ENCODE peak calls at places on chromosome 13, in eight cellular contexts. W is neuronal stem cell, Y is upper lobe of right lung, S is astrocyte, G is suprapubic skin, Q is aorta, U is right lobe of liver, R is psoas muscle. Z is an unnamed sample.

GRCh38 chr13:20988909-20989735 is 72.3 kb downstream of the LATS2 start:
- DNase-seq in W (no peak), Y (no peak), S (no peak), G (no peak), Q (no peak), U (no peak), R (no peak), Z (no peak)

GRCh38 chr13:102300379-102300778 is 101.5 kb downstream of the FGF14 start:
- DNase-seq in W (no peak), Y (no peak), S (no peak), G (no peak), Q (no peak), U (no peak), R (no peak), Z (no peak)

GRCh38 chr13:99590519-99591011 is 89.3 kb downstream of the TM9SF2 start:
- DNase-seq in W (no peak), Y (no peak), S (peak; percentile 55), G (no peak), Q (no peak), U (no peak), R (no peak), Z (peak; percentile 80)

GRCh38 chr13:25371608-25372274 is at the start of gene ATP8A2:
- DNase-seq in W (peak; percentile 33), Y (no peak), S (no peak), G (no peak), Q (no peak), U (no peak), R (no peak), Z (no peak)

GRCh38 chr13:111505175-111505777 is 184.8 kb downstream of the TEX29 start:
- DNase-seq in W (peak; percentile 58), Y (no peak), S (no peak), G (no peak), Q (no peak), U (no peak), R (no peak), Z (no peak)

GRCh38 chr13:96958286-96958891 is 35.9 kb downstream of the OXGR1 start:
- DNase-seq in W (peak; percentile 33), Y (no peak), S (peak; percentile 1), G (no peak), Q (no peak), U (no peak), R (no peak), Z (peak; percentile 38)

GRCh38 chr13:23433171-23434153 is at the start of gene SACS:
- DNase-seq in W (peak; percentile 84), Y (no peak), S (peak; percentile 69), G (no peak), Q (no peak), U (no peak), R (peak; percentile 66), Z (peak; percentile 61)

GRCh38 chr13:114108141-114108761 is 24.2 kb downstream of the RASA3 start:
- DNase-seq in W (no peak), Y (peak; percentile 36), S (no peak), G (peak; percentile 57), Q (peak; percentile 47), U (peak; percentile 45), R (peak; percentile 46), Z (no peak)

GRCh38 chr13:99390601-99391000 is 83.4 kb upstream of the GPR183 start:
- DNase-seq in W (no peak), Y (no peak), S (no peak), G (no peak), Q (no peak), U (no peak), R (no peak), Z (no peak)

GRCh38 chr13:31094331-31095015 is 67.2 kb downstream of the HSPH1 start:
- DNase-seq in W (no peak), Y (no peak), S (no peak), G (no peak), Q (no peak), U (no peak), R (no peak), Z (no peak)

GRCh38 chr13:45674908-45675307 is 27.2 kb upstream of the CBY2 start:
- DNase-seq in W (peak; percentile 9), Y (no peak), S (peak; percentile 98), G (no peak), Q (no peak), U (no peak), R (no peak), Z (no peak)

GRCh38 chr13:97588993-97589392 is 155.0 kb downstream of the RAP2A start:
- DNase-seq in W (no peak), Y (no peak), S (no peak), G (no peak), Q (no peak), U (no peak), R (no peak), Z (no peak)

GRCh38 chr13:21528616-21529015 is 69.5 kb upstream of the ZDHHC20 start:
- DNase-seq in W (no peak), Y (no peak), S (peak; percentile 94), G (no peak), Q (no peak), U (no peak), R (no peak), Z (no peak)

GRCh38 chr13:41648314-41648935 is 191.1 kb downstream of the RGCC start:
- DNase-seq in W (no peak), Y (no peak), S (peak; percentile 81), G (no peak), Q (no peak), U (no peak), R (no peak), Z (peak; percentile 91)
- H3K4me1 ChIP-seq in W (peaks cover 2% of the 10 kb centered on the region), Y (peaks cover 46% of the 10 kb centered on the region), S (peaks cover 18% of the 10 kb centered on the region), G (peaks cover 12% of the 10 kb centered on the region), Q (peaks cover 3% of the 10 kb centered on the region), U (peaks cover 13% of the 10 kb centered on the region), R (peaks cover 12% of the 10 kb centered on the region), Z (peaks cover 67% of the 10 kb centered on the region)

DNA sequence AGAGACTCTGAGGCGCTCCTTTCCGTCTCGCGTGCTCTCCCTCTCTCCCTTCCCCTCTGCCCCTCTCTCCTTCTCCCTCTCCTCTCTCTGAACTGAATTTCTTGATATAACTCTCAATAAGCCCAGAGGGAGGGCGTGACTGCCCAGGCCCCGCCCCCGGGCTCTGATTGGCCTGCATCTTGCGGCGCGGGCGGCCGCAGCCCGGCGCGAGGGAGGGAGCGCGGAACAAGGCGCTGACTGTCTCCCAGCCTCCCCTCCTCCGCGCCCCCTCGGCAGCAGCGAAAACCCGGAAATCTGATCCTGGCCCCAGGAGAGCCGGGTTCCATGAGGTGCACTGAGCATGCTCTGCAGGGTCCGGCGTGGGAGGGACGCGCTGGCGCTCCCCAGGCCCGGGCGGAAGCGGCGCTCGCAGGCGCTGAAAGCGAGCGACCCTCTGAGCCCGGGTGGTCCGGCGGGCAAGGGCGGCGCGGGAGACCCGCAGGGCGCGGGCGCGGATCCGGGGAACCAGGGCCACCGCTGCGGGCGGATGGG is at the start of gene PCDH9:
- DNase-seq in W (peak; percentile 95), Y (peak; percentile 96), S (peak; percentile 97), G (peak; percentile 94), Q (peak; percentile 98), U (peak; percentile 93), R (peak; percentile 96), Z (peak; percentile 99)
- H3K4me1 ChIP-seq in W (peaks cover 1% of the 10 kb centered on the region), Y (no peaks in the 10 kb centered on the region), S (peaks cover 7% of the 10 kb centered on the region), G (peaks cover 9% of the 10 kb centered on the region), Q (no peaks in the 10 kb centered on the region), U (no peaks in the 10 kb centered on the region), R (peaks cover 4% of the 10 kb centered on the region), Z (peaks cover 14% of the 10 kb centered on the region)

GRCh38 chr13:50453238-50453637 is 390.3 kb downstream of the DLEU7 start:
- DNase-seq in W (no peak), Y (no peak), S (no peak), G (no peak), Q (no peak), U (no peak), R (no peak), Z (peak; percentile 33)
- H3K4me1 ChIP-seq in W (peaks cover 2% of the 10 kb centered on the region), Y (no peaks in the 10 kb centered on the region), S (no peaks in the 10 kb centered on the region), G (peaks cover 4% of the 10 kb centered on the region), Q (no peaks in the 10 kb centered on the region), U (no peaks in the 10 kb centered on the region), R (peaks cover 23% of the 10 kb centered on the region), Z (peaks cover 15% of the 10 kb centered on the region)

GRCh38 chr13:50513528-50513863 is 330.0 kb downstream of the DLEU7 start:
- DNase-seq in W (no peak), Y (no peak), S (no peak), G (no peak), Q (no peak), U (no peak), R (no peak), Z (no peak)
- H3K4me1 ChIP-seq in W (peaks cover 2% of the 10 kb centered on the region), Y (peaks cover 36% of the 10 kb centered on the region), S (peaks cover 13% of the 10 kb centered on the region), G (peaks cover 24% of the 10 kb centered on the region), Q (no peaks in the 10 kb centered on the region), U (peaks cover 19% of the 10 kb centered on the region), R (peaks cover 30% of the 10 kb centered on the region), Z (no peaks in the 10 kb centered on the region)

DNA sequence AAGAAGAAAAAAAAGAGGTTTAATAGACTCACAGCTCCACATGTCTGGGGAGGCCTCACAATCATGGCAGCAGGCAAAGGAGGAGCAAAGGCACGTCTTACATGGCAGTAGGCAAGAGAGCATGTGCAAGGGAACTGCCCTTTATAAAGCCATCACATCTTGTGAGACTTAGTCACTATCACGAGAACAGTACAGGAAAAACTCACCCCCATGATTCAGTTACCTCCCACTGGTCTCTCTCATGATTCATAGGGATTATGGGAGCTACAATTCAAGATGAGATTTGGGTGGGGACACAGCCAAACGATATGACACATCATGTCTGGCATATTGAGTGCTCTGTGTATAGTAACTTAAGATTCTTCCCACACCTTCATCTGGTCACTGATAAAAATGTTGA is 60.2 kb upstream of the AKAP11 start:
- DNase-seq in W (no peak), Y (no peak), S (peak; percentile 16), G (no peak), Q (no peak), U (no peak), R (no peak), Z (no peak)
- H3K4me1 ChIP-seq in W (peaks cover 5% of the 10 kb centered on the region), Y (no peaks in the 10 kb centered on the region), S (no peaks in the 10 kb centered on the region), G (no peaks in the 10 kb centered on the region), Q (no peaks in the 10 kb centered on the region), U (no peaks in the 10 kb centered on the region), R (no peaks in the 10 kb centered on the region), Z (no peaks in the 10 kb centered on the region)

Z was measured in endothelial cell of umbilical vein.